ENCODE peak calls at places on chromosomes 4 and X, in five cellular contexts. I, A, P, L and G are unnamed samples.

GRCh38 chrX:102746134-102746584 is 25.6 kb downstream of the GPRASP3 start:
- DNase-seq in L (peak; percentile 50), A (no peak), I (peak; percentile 67), P (no peak), G (no peak)

GRCh38 chr4:80367737-80368136 is 32.2 kb downstream of the CFAP299 start:
- DNase-seq in L (no peak), P (no peak), I (peak; percentile 78), A (no peak), G (peak; percentile 8)

GRCh38 chr4:4694296-4694772 is 152.5 kb upstream of the STX18 start:
- DNase-seq in I (peak; percentile 43), L (peak; percentile 70), P (no peak), A (no peak), G (no peak)

GRCh38 chr4:148643851-148644250 is 201.6 kb upstream of the NR3C2 start:
- DNase-seq in P (no peak), I (no peak), A (peak; percentile 41), L (no peak), G (no peak)

GRCh38 chrX:64570204-64570603 is 175.0 kb upstream of the MTMR8 start:
- DNase-seq in L (no peak), P (no peak), I (no peak), A (no peak), G (no peak)

GRCh38 chr4:5142726-5143125 is 91.4 kb downstream of the STK32B start:
- DNase-seq in P (no peak), I (peak; percentile 75), A (peak; percentile 53), L (peak; percentile 63), G (peak; percentile 25)

GRCh38 chrX:35726176-35726575 is 72.0 kb upstream of the MAGEB16 start:
- DNase-seq in A (peak; percentile 3), I (peak; percentile 23), P (peak; percentile 8), L (no peak), G (no peak)

GRCh38 chr4:80128941-80129340 is 55.9 kb upstream of the ANTXR2 start:
- DNase-seq in I (no peak), P (no peak), A (peak; percentile 22), L (no peak), G (no peak)

GRCh38 chr4:54063224-54063623 is 1.2 kb downstream of the CHIC2 start:
- DNase-seq in I (peak; percentile 81), L (no peak), P (no peak), A (peak; percentile 81), G (peak; percentile 55)

GRCh38 chr4:95289028-95289634 is 259.6 kb downstream of the UNC5C start:
- DNase-seq in L (peak; percentile 20), A (peak; percentile 92), P (no peak), I (no peak), G (peak; percentile 64)

GRCh38 chrX:40172169-40172979 is 74.6 kb upstream of the BCOR start:
- DNase-seq in P (no peak), L (peak; percentile 79), A (peak; percentile 58), I (peak; percentile 77), G (peak; percentile 42)

GRCh38 chr4:123233409-123233808 is 163.2 kb upstream of the SPRY1 start:
- DNase-seq in I (no peak), L (no peak), A (peak; percentile 87), P (no peak), G (peak; percentile 49)

GRCh38 chrX:9682456-9682855 is 83.2 kb downstream of the GPR143 start:
- DNase-seq in L (peak; percentile 42), I (no peak), A (peak; percentile 10), P (no peak), G (no peak)

GRCh38 chr4:57187241-57187640 is 77.1 kb upstream of the IGFBP7 start:
- DNase-seq in A (no peak), I (peak; percentile 71), L (no peak), P (no peak), G (peak; percentile 37)

GRCh38 chr4:155809835-155810234 is 51.0 kb downstream of the GUCY1B1 start:
- DNase-seq in A (peak; percentile 58), L (peak; percentile 85), P (peak; percentile 81), I (peak; percentile 87), G (peak; percentile 77)

GRCh38 chr4:142142403-142142802 is 506.0 kb downstream of the IL15 start:
- DNase-seq in L (no peak), I (no peak), A (peak; percentile 34), P (no peak), G (no peak)

GRCh38 chrX:80423744-80424143 is 3.5 kb downstream of the TENT5D start:
- DNase-seq in L (no peak), I (no peak), A (no peak), P (no peak), G (no peak)

GRCh38 chr4:23818097-23818648 is 71.7 kb downstream of the PPARGC1A start:
- DNase-seq in P (no peak), I (no peak), L (peak; percentile 9), A (no peak), G (no peak)

GRCh38 chr4:111027526-111027925 is 404.6 kb upstream of the PITX2 start:
- DNase-seq in L (no peak), P (no peak), A (no peak), I (peak; percentile 90), G (peak; percentile 85)

GRCh38 chrX:106611323-106611681 is 476 bp upstream of the RADX start:
- DNase-seq in I (peak; percentile 1), A (no peak), P (no peak), L (no peak), G (no peak)

GRCh38 chrX:74924449-74925209 is 623 bp downstream of the NEXMIF start:
- DNase-seq in P (no peak), L (peak; percentile 63), A (peak; percentile 5), I (peak; percentile 12), G (peak; percentile 1)

GRCh38 chr4:152620915-152621314 is 58.9 kb downstream of the TMEM154 start:
- DNase-seq in I (no peak), P (no peak), L (no peak), A (no peak), G (no peak)

GRCh38 chr4:76194325-76194724 is 19.3 kb downstream of the SCARB2 start:
- DNase-seq in A (peak; percentile 33), P (no peak), L (peak; percentile 44), I (peak; percentile 96), G (peak; percentile 98)

GRCh38 chrX:119516157-119516702 is 48.0 kb downstream of the SLC25A5 start:
- DNase-seq in L (peak; percentile 76), P (peak; percentile 14), I (peak; percentile 77), A (peak; percentile 67), G (peak; percentile 18)

GRCh38 chr4:89836897-89837384 is at the start of gene SNCA:
- DNase-seq in A (peak; percentile 89), P (no peak), L (peak; percentile 74), I (peak; percentile 67), G (peak; percentile 53)

GRCh38 chr4:162727232-162727631 is 439.5 kb downstream of the NAF1 start:
- DNase-seq in L (peak; percentile 7), P (no peak), A (no peak), I (no peak), G (no peak)

GRCh38 chr4:63728480-63729177 is 680.6 kb downstream of the TECRL start:
- DNase-seq in L (no peak), A (no peak), P (no peak), I (no peak), G (no peak)

DNA sequence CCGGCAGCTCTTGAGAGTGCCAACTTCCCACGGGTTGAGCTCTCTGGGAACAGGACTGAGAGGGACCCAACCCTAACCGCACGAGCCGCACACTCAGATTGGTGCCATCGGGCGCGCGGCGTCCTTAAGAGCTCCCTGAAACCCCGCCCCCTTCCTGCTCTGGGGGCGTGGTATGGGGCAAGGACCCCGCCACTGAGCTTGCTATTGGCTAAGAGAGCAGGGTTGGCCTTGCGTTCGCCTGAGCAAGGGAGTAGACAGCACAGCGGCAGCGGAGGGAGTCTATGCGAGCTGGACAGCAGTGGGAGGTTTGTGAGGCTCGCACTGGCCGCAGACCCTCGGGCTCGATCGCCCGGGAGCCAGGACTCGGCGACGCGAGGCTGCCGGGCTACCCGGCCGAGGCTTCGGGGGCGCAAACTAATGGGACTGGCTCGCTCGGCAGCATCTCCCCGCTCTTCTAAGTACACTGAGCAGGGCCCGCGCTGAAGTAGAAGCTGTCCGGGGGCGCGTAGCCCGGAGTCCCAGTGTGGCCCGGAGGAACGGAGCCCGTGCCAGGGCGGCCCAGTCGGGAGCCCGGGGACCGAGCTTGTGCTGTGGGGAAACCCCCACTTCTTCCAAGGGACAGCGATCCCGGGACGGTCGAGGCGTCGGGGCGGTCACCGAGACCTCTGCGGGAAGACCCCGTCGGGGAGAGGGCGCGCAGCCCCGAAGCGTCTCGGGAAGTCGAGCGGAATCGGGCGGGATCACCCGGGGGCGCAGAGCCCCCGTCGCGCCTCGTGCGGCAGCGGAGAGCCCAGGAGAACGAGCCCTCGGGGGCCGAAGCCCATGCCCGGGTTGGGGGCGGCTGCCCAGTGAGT is at the start of gene EFNB1:
- DNase-seq in P (peak; percentile 48), L (peak; percentile 96), A (peak; percentile 95), I (peak; percentile 95), G (peak; percentile 90)
- TF ChIP-seq EZH2 in P (no peak), L (no peak), A (no peak), I (no peak), G (no peak)

GRCh38 chrX:131058136-131058868 is at the start of gene ARHGAP36:
- DNase-seq in L (peak; percentile 33), I (peak; percentile 5), A (no peak), P (no peak), G (no peak)
- TF ChIP-seq EZH2 in L (no peak), I (no peak), A (no peak), P (no peak), G (no peak)

GRCh38 chr4:8874896-8875680 is 3.4 kb upstream of the HMX1 start:
- DNase-seq in A (no peak), P (no peak), L (no peak), I (no peak), G (no peak)

GRCh38 chr4:8872402-8873291 is 1.0 kb upstream of the HMX1 start:
- DNase-seq in P (no peak), L (no peak), I (no peak), A (no peak), G (no peak)

GRCh38 chr4:8876982-8877779 is 5.5 kb upstream of the HMX1 start:
- DNase-seq in A (no peak), P (no peak), I (no peak), L (no peak), G (no peak)

GRCh38 chr4:8871417-8872401 is at the start of gene HMX1:
- DNase-seq in L (peak; percentile 41), P (no peak), I (peak; percentile 37), A (no peak), G (no peak)

DNA sequence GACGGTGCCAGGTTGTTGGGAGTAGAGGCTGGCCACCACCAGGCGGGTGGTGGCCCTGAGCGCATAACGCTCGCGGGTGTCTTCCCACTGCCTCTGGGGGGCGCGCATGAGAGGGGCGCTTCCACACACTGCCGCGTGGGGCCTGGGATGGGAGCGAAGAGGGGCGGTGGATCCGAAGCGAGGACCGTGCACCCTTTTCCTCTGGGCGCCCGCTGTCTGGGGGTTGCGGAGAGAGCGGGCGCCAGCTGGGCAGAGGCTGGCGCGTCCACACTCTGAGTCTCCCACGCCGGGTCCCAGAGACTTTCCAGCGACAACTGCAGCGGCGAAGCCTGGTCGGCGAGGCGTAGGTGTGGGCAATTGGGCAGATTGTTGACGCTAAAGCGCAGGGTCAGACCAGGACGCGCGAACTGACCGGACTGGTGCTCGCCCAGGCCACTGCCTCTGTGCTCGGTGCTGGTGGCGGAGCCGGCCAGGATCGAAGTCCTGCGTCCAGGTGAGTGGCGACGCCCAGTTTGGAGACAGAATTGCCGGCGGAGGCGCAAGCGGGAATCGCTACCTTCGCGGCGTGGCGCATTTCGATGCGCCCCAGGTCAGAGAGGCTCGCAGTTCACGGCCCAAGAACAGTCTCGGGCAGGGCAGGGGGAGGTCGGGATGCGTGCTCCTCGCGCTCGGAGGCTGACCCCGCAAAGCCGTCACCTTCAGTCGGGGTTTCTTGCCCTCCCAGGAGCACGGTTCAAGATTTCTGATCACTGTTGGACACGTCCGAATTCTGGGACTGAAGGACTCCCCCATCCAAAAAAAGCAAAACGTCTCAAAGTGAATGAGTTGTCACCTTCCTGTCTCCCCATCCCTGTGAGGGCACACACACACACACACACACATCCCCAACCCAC is 2.6 kb upstream of the HMX1 start:
- DNase-seq in I (no peak), L (no peak), P (no peak), A (no peak), G (no peak)
- TF ChIP-seq EZH2 in I (no peak), L (no peak), P (no peak), A (peak; percentile 58), G (no peak)

GRCh38 chr4:71380721-71381120 is 41.9 kb downstream of the SLC4A4 start:
- DNase-seq in L (peak; percentile 18), A (no peak), P (no peak), I (peak; percentile 69), G (peak; percentile 52)
- TF ChIP-seq EZH2 in L (no peak), A (no peak), P (no peak), I (no peak), G (no peak)